ENCODE peak calls at places on chromosomes 7 and 10, in six cellular contexts. F is aorta, B is heart right ventricle, I is endothelial cell of umbilical vein, G is sigmoid colon, R is ovary. T is an unnamed sample. For H3K4me1 and H3K36me3, the result is how much of the 10 kb centered on the place peaks cover.

GRCh38 chr7:30771859-30772429 is 727 bp downstream of the MINDY4 start:
- DNase-seq in F (no peak), B (no peak), I (peak), G (no peak), R (no peak), T (no peak)

GRCh38 chr10:80165173-80165572 is 32.6 kb downstream of the PLAC9 start:
- DNase-seq in F (peak), B (no peak), I (no peak), G (peak), R (no peak), T (peak)

GRCh38 chr7:37109016-37109415 is 339.6 kb downstream of the ELMO1 start:
- DNase-seq in F (no peak), B (no peak), I (peak), G (no peak), R (no peak), T (no peak)

GRCh38 chr10:8297951-8298350 is 243.5 kb downstream of the GATA3 start:
- DNase-seq in F (no peak), B (no peak), I (no peak), G (no peak), R (no peak), T (no peak)

GRCh38 chr10:31760674-31761081 is 168.0 kb downstream of the ARHGAP12 start:
- DNase-seq in F (no peak), B (no peak), I (no peak), G (no peak), R (no peak), T (no peak)

GRCh38 chr7:77823787-77824186 is 25.2 kb downstream of the PHTF2 start:
- DNase-seq in F (no peak), B (no peak), I (no peak), G (no peak), R (no peak), T (no peak)

GRCh38 chr7:18345641-18346234 is 149.8 kb upstream of the HDAC9 start:
- DNase-seq in F (no peak), B (peak), I (peak), G (no peak), R (no peak), T (peak)

GRCh38 chr10:3141361-3142005 is 31.1 kb downstream of the PITRM1 start:
- DNase-seq in F (no peak), B (no peak), I (peak), G (peak), R (no peak), T (no peak)

GRCh38 chr7:91089382-91089963 is 174.8 kb upstream of the FZD1 start:
- DNase-seq in F (no peak), B (no peak), I (peak), G (no peak), R (no peak), T (peak)

GRCh38 chr10:103967433-103968142 is 648 bp downstream of the SLK start:
- DNase-seq in F (no peak), B (peak), I (peak), G (no peak), R (no peak), T (peak)

GRCh38 chr7:140541176-140541512 is 61.8 kb upstream of the MKRN1 start:
- DNase-seq in F (no peak), B (no peak), I (no peak), G (no peak), R (no peak), T (no peak)

GRCh38 chr7:86469680-86470295 is 173.9 kb upstream of the GRM3 start:
- DNase-seq in F (peak), B (peak), I (peak), G (peak), R (no peak), T (peak)

GRCh38 chr10:11670311-11670825 is 58.9 kb upstream of the USP6NL start:
- DNase-seq in F (no peak), B (no peak), I (no peak), G (peak), R (no peak), T (no peak)

GRCh38 chr7:151552352-151553028 is 32.8 kb upstream of the RHEB start:
- DNase-seq in F (no peak), B (peak), I (no peak), G (peak), R (no peak), T (no peak)

GRCh38 chr10:22690614-22691431 is 23.6 kb downstream of the PIP4K2A start:
- DNase-seq in F (no peak), B (no peak), I (no peak), G (no peak), R (no peak), T (peak)

GRCh38 chr7:141915565-141915964 is 634 bp upstream of the OR9A4 start:
- DNase-seq in F (no peak), B (no peak), I (no peak), G (no peak), R (no peak), T (no peak)

GRCh38 chr7:87528733-87529132 is 53.3 kb upstream of the ABCB4 start:
- DNase-seq in F (no peak), B (no peak), I (no peak), G (no peak), R (no peak), T (peak)

GRCh38 chr10:68696018-68696417 is 25.0 kb upstream of the CCAR1 start:
- DNase-seq in F (no peak), B (no peak), I (no peak), G (no peak), R (no peak), T (no peak)

GRCh38 chr7:77327932-77328628 is 88.1 kb downstream of the GSAP start:
- DNase-seq in F (no peak), B (no peak), I (peak), G (peak), R (no peak), T (peak)

GRCh38 chr10:124700293-124701037 is 43.7 kb downstream of the FAM53B start:
- DNase-seq in F (peak), B (no peak), I (no peak), G (no peak), R (no peak), T (no peak)
- H3K4me1 ChIP-seq in F (under half), B (half or more), I (under half), G (half or more), R (half or more), T (under half)

GRCh38 chr10:102262744-102263370 is 17.5 kb downstream of the GBF1 start:
- DNase-seq in F (no peak), B (no peak), I (no peak), G (no peak), R (no peak), T (no peak)

GRCh38 chr10:102266670-102267069 is 21.3 kb downstream of the GBF1 start:
- DNase-seq in F (no peak), B (no peak), I (no peak), G (no peak), R (no peak), T (no peak)

GRCh38 chr10:102261842-102262241 is 16.5 kb downstream of the GBF1 start:
- DNase-seq in F (no peak), B (no peak), I (no peak), G (no peak), R (no peak), T (no peak)

DNA sequence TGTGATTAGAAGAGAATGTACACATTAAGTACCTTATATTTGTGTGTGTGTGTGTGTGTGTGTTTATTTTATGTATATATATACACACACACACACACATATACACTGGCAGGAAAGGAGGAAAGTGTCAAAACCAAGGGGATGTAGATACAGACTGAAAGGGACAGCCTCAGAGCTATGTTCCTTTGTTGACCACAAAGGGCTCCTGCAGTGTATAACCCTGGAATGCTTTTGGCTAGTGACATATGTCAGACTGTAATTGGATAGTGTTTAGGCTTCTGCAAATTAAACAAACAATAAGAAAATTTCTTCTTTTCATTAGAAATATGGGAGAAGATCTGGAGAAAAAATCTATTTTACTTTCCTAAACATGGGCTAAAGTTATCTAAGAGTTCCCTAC is 15.9 kb downstream of the GBF1 start:
- DNase-seq in F (no peak), B (no peak), I (no peak), G (no peak), R (no peak), T (no peak)
- H3K36me3 ChIP-seq in F (under half), B (half or more), I (under half), G (under half), R (under half), T (under half)

GRCh38 chr10:117364121-117364960 is 10.9 kb downstream of the PDZD8 start:
- DNase-seq in F (no peak), B (no peak), I (peak), G (no peak), R (no peak), T (peak)
- H3K4me1 ChIP-seq in F (under half), B (under half), I (under half), G (under half), R (under half), T (under half)

GRCh38 chr10:62069452-62070191 is 168.1 kb downstream of the ARID5B start:
- DNase-seq in F (no peak), B (no peak), I (no peak), G (no peak), R (no peak), T (no peak)
- H3K36me3 ChIP-seq in F (under half), B (half or more), I (under half), G (under half), R (under half), T (under half)

DNA sequence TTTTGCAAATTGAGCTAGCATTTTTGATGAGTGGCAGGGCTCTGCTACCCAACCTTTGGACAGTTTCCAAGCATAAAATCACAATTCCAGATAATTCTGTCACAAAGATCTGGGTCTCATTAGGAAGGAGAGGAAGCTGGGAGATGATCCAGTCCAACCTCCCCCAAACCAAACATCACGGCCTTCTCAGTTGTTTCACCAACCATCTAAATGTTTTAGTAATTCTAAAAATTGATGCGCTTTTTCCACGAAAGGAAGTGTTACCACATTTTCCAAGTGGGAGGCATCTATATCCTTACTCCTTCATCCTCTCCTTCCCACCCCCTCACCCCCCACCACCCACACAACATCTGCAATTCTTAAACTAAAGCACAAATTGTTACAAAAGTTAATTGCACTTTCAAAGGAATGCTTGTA is 108.3 kb downstream of the EGFR start:
- DNase-seq in F (no peak), B (no peak), I (no peak), G (no peak), R (no peak), T (no peak)
- H3K4me1 ChIP-seq in F (under half), B (half or more), I (under half), G (half or more), R (under half), T (under half)

T was measured in cardiac muscle cell.